ENCODE peak calls at places on chromosome 6, in eight cellular contexts. F is small intestine; E is ovary; L is substantia nigra; U is CD8-positive, alpha-beta T cell; Z is pancreas; H is Karpas-422; Y is heart left ventricle. T is an unnamed sample.

GRCh38 chr6:150322452-150322851 is 46.4 kb upstream of the IYD start:
- DNase-seq in F (no peak), E (no peak), L (no peak), U (no peak), Z (no peak), H (no peak), Y (no peak), T (no peak)

GRCh38 chr6:82144007-82144851 is 103.3 kb downstream of the IBTK start:
- DNase-seq in F (peak), E (no peak), L (no peak), U (no peak), Z (no peak), H (no peak), Y (peak), T (no peak)

GRCh38 chr6:145206247-145206907 is 528.9 kb downstream of the EPM2A start:
- DNase-seq in F (no peak), E (no peak), L (no peak), U (no peak), Z (no peak), H (no peak), Y (no peak), T (no peak)

GRCh38 chr6:149924933-149925252 is 2.0 kb upstream of the RAET1G start:
- DNase-seq in F (peak), E (peak), L (no peak), U (peak), Z (no peak), H (peak), Y (no peak), T (no peak)

GRCh38 chr6:14121936-14122344 is 4.4 kb downstream of the CD83 start:
- DNase-seq in F (no peak), E (no peak), L (no peak), U (no peak), Z (no peak), H (peak), Y (peak), T (no peak)

GRCh38 chr6:110874880-110875547 is 429 bp downstream of the AMD1 start:
- DNase-seq in F (peak), E (peak), L (no peak), U (peak), Z (peak), H (peak), Y (peak), T (no peak)

GRCh38 chr6:169702640-169703246 is 817 bp downstream of the C6orf120 start:
- DNase-seq in F (peak), E (no peak), L (no peak), U (peak), Z (peak), H (peak), Y (no peak), T (no peak)

GRCh38 chr6:6996124-6996523 is 111.6 kb upstream of the RREB1 start:
- DNase-seq in F (no peak), E (no peak), L (no peak), U (no peak), Z (no peak), H (no peak), Y (no peak), T (no peak)

GRCh38 chr6:126107475-126108121 is 121.3 kb downstream of the TRMT11 start:
- DNase-seq in F (no peak), E (no peak), L (no peak), U (no peak), Z (no peak), H (no peak), Y (no peak), T (no peak)

GRCh38 chr6:133707456-133707855 is 181.5 kb upstream of the TCF21 start:
- DNase-seq in F (no peak), E (no peak), L (no peak), U (no peak), Z (no peak), H (no peak), Y (no peak), T (no peak)

GRCh38 chr6:44966449-44967091 is 361.6 kb upstream of the RUNX2 start:
- DNase-seq in F (no peak), E (no peak), L (no peak), U (no peak), Z (no peak), H (no peak), Y (no peak), T (no peak)

GRCh38 chr6:24234043-24234442 is 108.0 kb downstream of the NRSN1 start:
- DNase-seq in F (no peak), E (no peak), L (no peak), U (no peak), Z (no peak), H (no peak), Y (no peak), T (no peak)

GRCh38 chr6:36830577-36830976 is 8.7 kb downstream of the CPNE5 start:
- DNase-seq in F (no peak), E (no peak), L (no peak), U (no peak), Z (no peak), H (no peak), Y (no peak), T (no peak)

GRCh38 chr6:48678390-48678789 is 567.4 kb upstream of the PTCHD4 start:
- DNase-seq in F (no peak), E (no peak), L (no peak), U (no peak), Z (no peak), H (no peak), Y (no peak), T (no peak)

GRCh38 chr6:152636675-152637421 is at the start of gene SYNE1:
- DNase-seq in F (no peak), E (peak), L (no peak), U (peak), Z (peak), H (peak), Y (peak), T (peak)

GRCh38 chr6:30814137-30815084 is 69.9 kb upstream of the DDR1 start:
- DNase-seq in F (no peak), E (no peak), L (no peak), U (no peak), Z (no peak), H (no peak), Y (no peak), T (no peak)

GRCh38 chr6:30124391-30124790 is 11.5 kb upstream of the TRIM31 start:
- DNase-seq in F (peak), E (no peak), L (peak), U (no peak), Z (no peak), H (no peak), Y (no peak), T (no peak)

GRCh38 chr6:89853068-89853467 is 23.4 kb downstream of the CASP8AP2 start:
- DNase-seq in F (no peak), E (no peak), L (no peak), U (no peak), Z (no peak), H (no peak), Y (no peak), T (no peak)

GRCh38 chr6:112029045-112029822 is 24.7 kb upstream of the CCN6 start:
- DNase-seq in F (peak), E (peak), L (peak), U (peak), Z (peak), H (peak), Y (peak), T (peak)

GRCh38 chr6:167685654-167686053 is 141.1 kb upstream of the AFDN start:
- DNase-seq in F (no peak), E (no peak), L (no peak), U (no peak), Z (no peak), H (no peak), Y (no peak), T (no peak)

GRCh38 chr6:25088513-25088912 is 152.8 kb upstream of the RIPOR2 start:
- DNase-seq in F (no peak), E (no peak), L (no peak), U (no peak), Z (no peak), H (no peak), Y (no peak), T (no peak)

GRCh38 chr6:102051720-102052119 is 658.2 kb downstream of the GRIK2 start:
- DNase-seq in F (no peak), E (no peak), L (no peak), U (no peak), Z (no peak), H (no peak), Y (no peak), T (no peak)

GRCh38 chr6:88367248-88367647 is 201.1 kb upstream of the CNR1 start:
- DNase-seq in F (no peak), E (no peak), L (no peak), U (no peak), Z (no peak), H (no peak), Y (no peak), T (no peak)

GRCh38 chr6:148967546-148967945 is 220.7 kb downstream of the UST start:
- DNase-seq in F (no peak), E (no peak), L (peak), U (no peak), Z (no peak), H (no peak), Y (no peak), T (peak)

GRCh38 chr6:6912841-6913240 is 194.9 kb upstream of the RREB1 start:
- DNase-seq in F (no peak), E (no peak), L (no peak), U (no peak), Z (no peak), H (no peak), Y (no peak), T (no peak)

GRCh38 chr6:41022294-41022693 is 16.7 kb downstream of the UNC5CL start:
- DNase-seq in F (no peak), E (no peak), L (no peak), U (no peak), Z (no peak), H (no peak), Y (no peak), T (no peak)

GRCh38 chr6:52104979-52105378 is 17.6 kb upstream of the PKHD1 start:
- DNase-seq in F (no peak), E (no peak), L (no peak), U (no peak), Z (no peak), H (no peak), Y (no peak), T (no peak)

GRCh38 chr6:121951918-121952379 is 447.5 kb upstream of the HSF2 start:
- DNase-seq in F (no peak), E (no peak), L (no peak), U (no peak), Z (no peak), H (no peak), Y (no peak), T (no peak)

GRCh38 chr6:161439093-161439492 is 165.2 kb upstream of the AGPAT4 start:
- DNase-seq in F (peak), E (peak), L (peak), U (no peak), Z (no peak), H (no peak), Y (peak), T (peak)

GRCh38 chr6:85679445-85680123 is 36.9 kb upstream of the SYNCRIP start:
- DNase-seq in F (no peak), E (no peak), L (no peak), U (no peak), Z (no peak), H (no peak), Y (no peak), T (no peak)

GRCh38 chr6:62392289-62392688 is 106.3 kb upstream of the KHDRBS2 start:
- DNase-seq in F (no peak), E (no peak), L (no peak), U (no peak), Z (no peak), H (no peak), Y (no peak), T (no peak)

GRCh38 chr6:143902827-143903226 is 38.6 kb downstream of the ZC2HC1B start:
- DNase-seq in F (no peak), E (no peak), L (no peak), U (no peak), Z (no peak), H (no peak), Y (no peak), T (no peak)

GRCh38 chr6:67676892-67677291 is 958.2 kb upstream of the ADGRB3 start:
- DNase-seq in F (no peak), E (no peak), L (no peak), U (no peak), Z (no peak), H (no peak), Y (no peak), T (no peak)

GRCh38 chr6:29631209-29631810 is 1.7 kb downstream of the GABBR1 start:
- DNase-seq in F (no peak), E (no peak), L (no peak), U (no peak), Z (no peak), H (no peak), Y (no peak), T (no peak)

GRCh38 chr6:168417158-168417557 is 23.8 kb upstream of the SMOC2 start:
- DNase-seq in F (no peak), E (peak), L (no peak), U (peak), Z (no peak), H (no peak), Y (no peak), T (no peak)

GRCh38 chr6:31651602-31652191 is 764 bp downstream of the BAG6 start:
- DNase-seq in F (peak), E (no peak), L (no peak), U (peak), Z (no peak), H (peak), Y (peak), T (no peak)

GRCh38 chr6:139686308-139686707 is 311.9 kb upstream of the CITED2 start:
- DNase-seq in F (no peak), E (no peak), L (no peak), U (no peak), Z (no peak), H (no peak), Y (no peak), T (no peak)

GRCh38 chr6:139690007-139690406 is 315.6 kb upstream of the CITED2 start:
- DNase-seq in F (no peak), E (no peak), L (no peak), U (no peak), Z (no peak), H (no peak), Y (no peak), T (no peak)

DNA sequence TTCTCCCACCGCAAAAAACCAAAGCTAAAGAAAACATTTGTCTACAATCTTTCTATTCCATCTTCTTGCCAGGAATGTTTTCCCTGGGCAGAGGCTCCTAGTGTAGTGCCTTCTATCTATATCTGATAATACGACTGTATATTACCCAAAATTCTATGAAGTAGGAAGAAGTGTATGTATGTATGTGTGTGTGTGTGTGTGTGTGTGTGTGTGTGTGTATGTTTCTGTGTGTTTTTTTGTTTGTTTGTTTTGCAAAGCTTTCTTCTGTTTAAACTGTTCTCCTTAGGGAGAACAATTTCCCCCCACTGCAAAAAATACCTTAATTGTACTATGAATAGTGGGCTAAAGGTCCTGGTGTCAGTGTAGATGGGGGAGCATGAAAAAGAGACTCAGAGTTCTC is 312.6 kb upstream of the CITED2 start:
- DNase-seq in F (no peak), E (no peak), L (no peak), U (no peak), Z (no peak), H (no peak), Y (no peak), T (no peak)
- H3K27ac ChIP-seq in F (no peak), E (no peak), L (no peak), U (no peak), Z (no peak), H (no peak), Y (no peak), T (no peak)

DNA sequence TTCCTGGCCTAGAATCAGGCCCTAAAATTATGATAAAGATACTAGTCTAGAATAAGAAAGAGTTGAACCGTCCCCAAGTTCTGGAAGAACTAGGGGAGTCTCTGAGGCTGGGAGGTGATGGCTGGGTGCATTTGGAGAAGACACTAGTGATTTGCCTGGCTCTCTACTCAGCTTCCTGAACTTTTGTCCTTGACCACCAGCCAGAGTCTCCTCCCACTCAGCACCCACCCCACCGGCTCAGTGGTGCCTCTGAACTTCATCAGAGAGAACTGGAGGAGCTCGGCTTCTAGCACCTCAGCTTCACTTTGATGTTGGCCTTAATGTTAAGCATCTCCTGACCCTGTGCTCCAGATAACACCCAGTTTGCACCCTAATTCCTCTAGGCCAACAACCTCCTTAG is 73.0 kb downstream of the PERP start:
- DNase-seq in F (no peak), E (no peak), L (no peak), U (no peak), Z (no peak), H (no peak), Y (no peak), T (no peak)
- H3K27ac ChIP-seq in F (no peak), E (no peak), L (no peak), U (no peak), Z (no peak), H (no peak), Y (no peak), T (no peak)

GRCh38 chr6:236519-236918 is 55.8 kb upstream of the DUSP22 start:
- DNase-seq in F (no peak), E (no peak), L (no peak), U (no peak), Z (no peak), H (no peak), Y (no peak), T (no peak)
- H3K27ac ChIP-seq in F (no peak), E (peak), L (no peak), U (peak), Z (no peak), H (no peak), Y (peak), T (peak)

DNA sequence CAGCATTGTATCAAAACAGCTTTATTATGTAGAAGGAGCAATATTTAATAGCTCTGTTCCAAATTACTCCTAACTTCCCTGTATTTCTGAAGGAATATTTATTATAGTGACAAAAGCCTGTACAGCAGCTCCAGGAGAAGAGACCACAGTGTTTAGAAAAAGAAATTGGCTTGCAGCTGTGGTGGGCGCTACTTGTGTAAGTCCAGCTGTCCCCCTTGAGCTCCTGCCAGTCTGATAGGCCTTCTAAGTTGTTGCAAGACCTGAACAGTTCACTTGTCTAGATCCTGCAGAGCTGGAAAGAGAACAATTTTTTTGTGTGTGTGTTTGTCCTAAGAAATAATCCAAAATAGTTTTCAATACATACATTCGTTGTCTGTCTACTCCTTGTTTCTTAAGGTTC is 86.6 kb downstream of the JARID2 start:
- DNase-seq in F (no peak), E (no peak), L (no peak), U (no peak), Z (no peak), H (no peak), Y (no peak), T (no peak)
- H3K27ac ChIP-seq in F (no peak), E (no peak), L (no peak), U (no peak), Z (no peak), H (no peak), Y (no peak), T (no peak)

GRCh38 chr6:21599074-21599639 is 5.6 kb downstream of the SOX4 start:
- DNase-seq in F (no peak), E (no peak), L (no peak), U (no peak), Z (no peak), H (no peak), Y (no peak), T (no peak)
- H3K27ac ChIP-seq in F (no peak), E (no peak), L (no peak), U (no peak), Z (no peak), H (no peak), Y (no peak), T (no peak)

GRCh38 chr6:139369568-139370046 is 4.8 kb downstream of the CITED2 start:
- DNase-seq in F (peak), E (no peak), L (no peak), U (no peak), Z (no peak), H (peak), Y (no peak), T (no peak)
- H3K27ac ChIP-seq in F (peak), E (peak), L (no peak), U (no peak), Z (peak), H (peak), Y (peak), T (no peak)

DNA sequence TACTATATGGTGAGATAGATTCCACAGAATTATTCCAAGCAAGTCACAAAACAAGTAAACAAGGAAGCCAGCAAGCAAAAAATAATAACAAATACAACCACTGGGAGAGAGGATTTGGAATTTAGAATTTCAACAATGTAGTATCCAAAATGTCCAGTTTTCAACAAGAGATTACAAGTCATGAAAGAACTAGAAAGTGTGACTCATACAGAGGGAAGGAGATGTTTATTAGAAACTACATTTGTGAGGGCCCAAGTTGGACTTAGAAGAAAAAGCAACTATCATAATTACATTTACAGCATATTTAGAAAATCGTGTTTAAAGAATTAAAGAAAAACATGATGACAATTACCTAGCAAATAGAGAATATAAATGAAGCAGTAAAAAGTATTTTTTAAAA is 494.6 kb upstream of the ID4 start:
- DNase-seq in F (no peak), E (no peak), L (no peak), U (no peak), Z (no peak), H (no peak), Y (no peak), T (no peak)
- H3K27ac ChIP-seq in F (no peak), E (no peak), L (no peak), U (no peak), Z (no peak), H (no peak), Y (no peak), T (no peak)

DNA sequence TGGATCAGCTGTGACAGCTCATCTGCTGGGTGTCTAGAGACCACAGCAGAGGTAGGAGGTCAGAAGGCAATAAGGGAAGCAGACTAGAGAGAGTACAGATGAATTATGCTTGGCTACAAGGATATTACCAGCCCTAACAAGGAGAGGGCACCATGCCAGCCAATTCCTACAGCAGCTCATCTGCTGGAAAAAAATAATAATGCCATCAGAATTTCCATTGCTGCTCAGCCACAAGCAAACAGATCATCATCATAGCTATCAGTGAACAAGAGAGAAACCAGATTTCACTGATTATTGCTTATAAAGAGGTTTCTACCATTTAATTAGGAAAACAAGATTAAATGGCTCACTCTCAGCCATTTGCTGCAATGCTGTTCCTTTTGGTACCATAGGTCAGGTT is 66.5 kb downstream of the PSMG4 start:
- DNase-seq in F (no peak), E (no peak), L (no peak), U (no peak), Z (no peak), H (no peak), Y (no peak), T (no peak)
- H3K27ac ChIP-seq in F (no peak), E (no peak), L (peak), U (no peak), Z (peak), H (no peak), Y (no peak), T (no peak)

DNA sequence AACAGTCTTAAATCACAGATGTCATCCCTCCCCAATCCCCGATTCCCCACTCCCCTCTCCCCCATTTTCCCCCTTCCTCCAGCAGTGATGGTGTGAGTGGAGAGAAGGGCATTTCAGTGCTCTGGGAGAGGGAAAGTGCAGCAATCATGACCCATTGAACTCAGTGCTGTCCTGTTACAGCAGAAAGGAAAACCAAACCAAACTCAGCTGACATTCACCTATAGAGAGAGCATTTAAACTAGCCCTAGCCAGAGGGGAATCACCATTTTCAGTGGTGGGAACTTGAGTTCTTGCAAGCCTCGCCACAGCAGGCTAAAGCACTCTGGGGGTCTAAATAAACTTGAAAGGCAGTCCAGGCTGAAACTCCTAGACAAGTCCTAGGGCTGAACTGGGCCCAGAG is 129.9 kb upstream of the COL21A1 start:
- DNase-seq in F (no peak), E (no peak), L (no peak), U (no peak), Z (no peak), H (no peak), Y (no peak), T (no peak)
- H3K27ac ChIP-seq in F (no peak), E (no peak), L (no peak), U (no peak), Z (no peak), H (no peak), Y (no peak), T (no peak)

T was measured in caudate nucleus.